ENCODE peak calls at places on chromosome 19, in eight cellular contexts. One of them, this sample, is unnamed.

GRCh38 chr19:14248578-14249011 is 42.6 kb upstream of the ADGRL1 start:
- DNase-seq in stimulated activated CD4-positive, alpha-beta T cell treated with anti-CD3 and anti-CD28 coated beads, Interleukin-1b, Interleukin-23, amount 100 ng/mL, for 4 hours: peak; percentile 34
- DNase-seq in T-helper 17 cell: peak; percentile 15
- DNase-seq in AG10803: peak; percentile 13
- DNase-seq in CD4-positive, CD25-positive, alpha-beta regulatory T cell: no peak
- DNase-seq in cardiac muscle cell: peak; percentile 82
- DNase-seq in upper lobe of right lung: no peak
- DNase-seq in HFF-Myc: no peak
- DNase-seq in this sample: peak; percentile 95

GRCh38 chr19:37855098-37855497 is 51.3 kb downstream of the WDR87 start:
- DNase-seq in stimulated activated CD4-positive, alpha-beta T cell treated with anti-CD3 and anti-CD28 coated beads, Interleukin-1b, Interleukin-23, amount 100 ng/mL, for 4 hours: no peak
- DNase-seq in T-helper 17 cell: no peak
- DNase-seq in AG10803: peak; percentile 8
- DNase-seq in CD4-positive, CD25-positive, alpha-beta regulatory T cell: no peak
- DNase-seq in cardiac muscle cell: no peak
- DNase-seq in upper lobe of right lung: no peak
- DNase-seq in HFF-Myc: no peak
- DNase-seq in this sample: peak; percentile 33

GRCh38 chr19:23437901-23438300 is 42.6 kb upstream of the ZNF91 start:
- DNase-seq in stimulated activated CD4-positive, alpha-beta T cell treated with anti-CD3 and anti-CD28 coated beads, Interleukin-1b, Interleukin-23, amount 100 ng/mL, for 4 hours: no peak
- DNase-seq in T-helper 17 cell: no peak
- DNase-seq in AG10803: no peak
- DNase-seq in CD4-positive, CD25-positive, alpha-beta regulatory T cell: no peak
- DNase-seq in cardiac muscle cell: no peak
- DNase-seq in upper lobe of right lung: no peak
- DNase-seq in HFF-Myc: no peak
- DNase-seq in this sample: peak; percentile 29

GRCh38 chr19:44621367-44621766 is 8.0 kb downstream of the IGSF23 start:
- DNase-seq in stimulated activated CD4-positive, alpha-beta T cell treated with anti-CD3 and anti-CD28 coated beads, Interleukin-1b, Interleukin-23, amount 100 ng/mL, for 4 hours: no peak
- DNase-seq in T-helper 17 cell: no peak
- DNase-seq in AG10803: no peak
- DNase-seq in CD4-positive, CD25-positive, alpha-beta regulatory T cell: no peak
- DNase-seq in cardiac muscle cell: no peak
- DNase-seq in upper lobe of right lung: no peak
- DNase-seq in HFF-Myc: no peak
- DNase-seq in this sample: no peak

GRCh38 chr19:12494260-12494860 is 9.7 kb upstream of the ZNF709 start:
- DNase-seq in stimulated activated CD4-positive, alpha-beta T cell treated with anti-CD3 and anti-CD28 coated beads, Interleukin-1b, Interleukin-23, amount 100 ng/mL, for 4 hours: no peak
- DNase-seq in T-helper 17 cell: no peak
- DNase-seq in AG10803: no peak
- DNase-seq in CD4-positive, CD25-positive, alpha-beta regulatory T cell: no peak
- DNase-seq in cardiac muscle cell: no peak
- DNase-seq in upper lobe of right lung: no peak
- DNase-seq in HFF-Myc: no peak
- DNase-seq in this sample: no peak

GRCh38 chr19:48881741-48882657 is 9.8 kb downstream of the PPP1R15A start:
- DNase-seq in stimulated activated CD4-positive, alpha-beta T cell treated with anti-CD3 and anti-CD28 coated beads, Interleukin-1b, Interleukin-23, amount 100 ng/mL, for 4 hours: no peak
- DNase-seq in T-helper 17 cell: no peak
- DNase-seq in AG10803: no peak
- DNase-seq in CD4-positive, CD25-positive, alpha-beta regulatory T cell: no peak
- DNase-seq in cardiac muscle cell: peak; percentile 36
- DNase-seq in upper lobe of right lung: no peak
- DNase-seq in HFF-Myc: no peak
- DNase-seq in this sample: peak; percentile 90

GRCh38 chr19:42596391-42597071 is 1.8 kb upstream of the CEACAM8 start:
- DNase-seq in stimulated activated CD4-positive, alpha-beta T cell treated with anti-CD3 and anti-CD28 coated beads, Interleukin-1b, Interleukin-23, amount 100 ng/mL, for 4 hours: peak; percentile 16
- DNase-seq in T-helper 17 cell: no peak
- DNase-seq in AG10803: no peak
- DNase-seq in CD4-positive, CD25-positive, alpha-beta regulatory T cell: peak; percentile 14
- DNase-seq in cardiac muscle cell: peak; percentile 30
- DNase-seq in upper lobe of right lung: no peak
- DNase-seq in HFF-Myc: no peak
- DNase-seq in this sample: peak; percentile 60

GRCh38 chr19:10681658-10682057 is 19.6 kb upstream of the QTRT1 start:
- DNase-seq in stimulated activated CD4-positive, alpha-beta T cell treated with anti-CD3 and anti-CD28 coated beads, Interleukin-1b, Interleukin-23, amount 100 ng/mL, for 4 hours: no peak
- DNase-seq in T-helper 17 cell: no peak
- DNase-seq in AG10803: no peak
- DNase-seq in CD4-positive, CD25-positive, alpha-beta regulatory T cell: no peak
- DNase-seq in cardiac muscle cell: no peak
- DNase-seq in upper lobe of right lung: no peak
- DNase-seq in HFF-Myc: no peak
- DNase-seq in this sample: no peak

GRCh38 chr19:52507266-52507665 is 20.2 kb upstream of the ZNF808 start:
- DNase-seq in stimulated activated CD4-positive, alpha-beta T cell treated with anti-CD3 and anti-CD28 coated beads, Interleukin-1b, Interleukin-23, amount 100 ng/mL, for 4 hours: no peak
- DNase-seq in T-helper 17 cell: no peak
- DNase-seq in AG10803: no peak
- DNase-seq in CD4-positive, CD25-positive, alpha-beta regulatory T cell: no peak
- DNase-seq in cardiac muscle cell: no peak
- DNase-seq in upper lobe of right lung: no peak
- DNase-seq in HFF-Myc: no peak
- DNase-seq in this sample: no peak

GRCh38 chr19:51025809-51026553 is 435 bp downstream of the KLK11 start:
- DNase-seq in stimulated activated CD4-positive, alpha-beta T cell treated with anti-CD3 and anti-CD28 coated beads, Interleukin-1b, Interleukin-23, amount 100 ng/mL, for 4 hours: no peak
- DNase-seq in T-helper 17 cell: no peak
- DNase-seq in AG10803: no peak
- DNase-seq in CD4-positive, CD25-positive, alpha-beta regulatory T cell: no peak
- DNase-seq in cardiac muscle cell: no peak
- DNase-seq in upper lobe of right lung: no peak
- DNase-seq in HFF-Myc: no peak
- DNase-seq in this sample: no peak

GRCh38 chr19:33064778-33065550 is at the start of gene RHPN2:
- DNase-seq in stimulated activated CD4-positive, alpha-beta T cell treated with anti-CD3 and anti-CD28 coated beads, Interleukin-1b, Interleukin-23, amount 100 ng/mL, for 4 hours: peak; percentile 29
- DNase-seq in T-helper 17 cell: peak; percentile 28
- DNase-seq in AG10803: peak; percentile 62
- DNase-seq in CD4-positive, CD25-positive, alpha-beta regulatory T cell: peak; percentile 10
- DNase-seq in cardiac muscle cell: peak; percentile 85
- DNase-seq in upper lobe of right lung: peak; percentile 84
- DNase-seq in HFF-Myc: no peak
- DNase-seq in this sample: peak; percentile 80

GRCh38 chr19:58218899-58219298 is 9.8 kb upstream of the ZNF544 start:
- DNase-seq in stimulated activated CD4-positive, alpha-beta T cell treated with anti-CD3 and anti-CD28 coated beads, Interleukin-1b, Interleukin-23, amount 100 ng/mL, for 4 hours: peak; percentile 23
- DNase-seq in T-helper 17 cell: peak; percentile 25
- DNase-seq in AG10803: no peak
- DNase-seq in CD4-positive, CD25-positive, alpha-beta regulatory T cell: no peak
- DNase-seq in cardiac muscle cell: peak; percentile 18
- DNase-seq in upper lobe of right lung: no peak
- DNase-seq in HFF-Myc: no peak
- DNase-seq in this sample: peak; percentile 72

GRCh38 chr19:32254128-32254527 is 91.3 kb upstream of the ZNF507 start:
- DNase-seq in stimulated activated CD4-positive, alpha-beta T cell treated with anti-CD3 and anti-CD28 coated beads, Interleukin-1b, Interleukin-23, amount 100 ng/mL, for 4 hours: no peak
- DNase-seq in T-helper 17 cell: no peak
- DNase-seq in AG10803: no peak
- DNase-seq in CD4-positive, CD25-positive, alpha-beta regulatory T cell: no peak
- DNase-seq in cardiac muscle cell: no peak
- DNase-seq in upper lobe of right lung: no peak
- DNase-seq in HFF-Myc: no peak
- DNase-seq in this sample: no peak

GRCh38 chr19:7260161-7260560 is 34.1 kb downstream of the INSR start:
- DNase-seq in stimulated activated CD4-positive, alpha-beta T cell treated with anti-CD3 and anti-CD28 coated beads, Interleukin-1b, Interleukin-23, amount 100 ng/mL, for 4 hours: no peak
- DNase-seq in T-helper 17 cell: no peak
- DNase-seq in AG10803: no peak
- DNase-seq in CD4-positive, CD25-positive, alpha-beta regulatory T cell: no peak
- DNase-seq in cardiac muscle cell: no peak
- DNase-seq in upper lobe of right lung: no peak
- DNase-seq in HFF-Myc: no peak
- DNase-seq in this sample: no peak

GRCh38 chr19:22422220-22422619 is at the start of gene ZNF98:
- DNase-seq in stimulated activated CD4-positive, alpha-beta T cell treated with anti-CD3 and anti-CD28 coated beads, Interleukin-1b, Interleukin-23, amount 100 ng/mL, for 4 hours: no peak
- DNase-seq in T-helper 17 cell: no peak
- DNase-seq in AG10803: no peak
- DNase-seq in CD4-positive, CD25-positive, alpha-beta regulatory T cell: no peak
- DNase-seq in cardiac muscle cell: no peak
- DNase-seq in upper lobe of right lung: no peak
- DNase-seq in HFF-Myc: no peak
- DNase-seq in this sample: no peak

GRCh38 chr19:56538254-56538760 is 441 bp upstream of the ZFP28 start:
- DNase-seq in stimulated activated CD4-positive, alpha-beta T cell treated with anti-CD3 and anti-CD28 coated beads, Interleukin-1b, Interleukin-23, amount 100 ng/mL, for 4 hours: peak; percentile 83
- DNase-seq in T-helper 17 cell: peak; percentile 82
- DNase-seq in AG10803: peak; percentile 87
- DNase-seq in CD4-positive, CD25-positive, alpha-beta regulatory T cell: peak; percentile 80
- DNase-seq in cardiac muscle cell: peak; percentile 86
- DNase-seq in upper lobe of right lung: peak; percentile 96
- DNase-seq in HFF-Myc: peak; percentile 46
- DNase-seq in this sample: peak; percentile 95

GRCh38 chr19:50187937-50188336 is 15.5 kb upstream of the MYH14 start:
- DNase-seq in stimulated activated CD4-positive, alpha-beta T cell treated with anti-CD3 and anti-CD28 coated beads, Interleukin-1b, Interleukin-23, amount 100 ng/mL, for 4 hours: no peak
- DNase-seq in T-helper 17 cell: no peak
- DNase-seq in AG10803: no peak
- DNase-seq in CD4-positive, CD25-positive, alpha-beta regulatory T cell: no peak
- DNase-seq in cardiac muscle cell: no peak
- DNase-seq in upper lobe of right lung: no peak
- DNase-seq in HFF-Myc: no peak
- DNase-seq in this sample: no peak

GRCh38 chr19:55486971-55487883 is 1.0 kb upstream of the SSC5D start:
- DNase-seq in stimulated activated CD4-positive, alpha-beta T cell treated with anti-CD3 and anti-CD28 coated beads, Interleukin-1b, Interleukin-23, amount 100 ng/mL, for 4 hours: peak; percentile 53
- DNase-seq in T-helper 17 cell: no peak
- DNase-seq in AG10803: peak; percentile 95
- DNase-seq in CD4-positive, CD25-positive, alpha-beta regulatory T cell: no peak
- DNase-seq in cardiac muscle cell: peak; percentile 70
- DNase-seq in upper lobe of right lung: no peak
- DNase-seq in HFF-Myc: peak; percentile 71
- DNase-seq in this sample: no peak

GRCh38 chr19:42469311-42470239 is 26.8 kb upstream of the CXCL17 start:
- DNase-seq in stimulated activated CD4-positive, alpha-beta T cell treated with anti-CD3 and anti-CD28 coated beads, Interleukin-1b, Interleukin-23, amount 100 ng/mL, for 4 hours: no peak
- DNase-seq in T-helper 17 cell: no peak
- DNase-seq in AG10803: no peak
- DNase-seq in CD4-positive, CD25-positive, alpha-beta regulatory T cell: no peak
- DNase-seq in cardiac muscle cell: no peak
- DNase-seq in upper lobe of right lung: no peak
- DNase-seq in HFF-Myc: no peak
- DNase-seq in this sample: no peak

GRCh38 chr19:5145521-5146511 is 176.9 kb downstream of the KDM4B start:
- DNase-seq in stimulated activated CD4-positive, alpha-beta T cell treated with anti-CD3 and anti-CD28 coated beads, Interleukin-1b, Interleukin-23, amount 100 ng/mL, for 4 hours: no peak
- DNase-seq in T-helper 17 cell: peak; percentile 5
- DNase-seq in AG10803: no peak
- DNase-seq in CD4-positive, CD25-positive, alpha-beta regulatory T cell: no peak
- DNase-seq in cardiac muscle cell: no peak
- DNase-seq in upper lobe of right lung: peak; percentile 60
- DNase-seq in HFF-Myc: no peak
- DNase-seq in this sample: no peak

This sample was measured in GM23338.